ENCODE peak calls at places on chromosomes 16 and 17, in six cellular contexts. One of them, this sample, is unnamed.

GRCh38 chr16:59459811-59460210 is 725.7 kb upstream of the GOT2 start:
- DNase-seq in IMR-90: peak; percentile 68
- DNase-seq in neural progenitor cell: no peak
- DNase-seq in effector memory CD4-positive, alpha-beta T cell: no peak
- DNase-seq in SJSA1: no peak
- DNase-seq in cardiac muscle cell: no peak
- DNase-seq in this sample: no peak

GRCh38 chr17:65530158-65530984 is 31.1 kb downstream of the AXIN2 start:
- DNase-seq in IMR-90: no peak
- DNase-seq in neural progenitor cell: no peak
- DNase-seq in effector memory CD4-positive, alpha-beta T cell: no peak
- DNase-seq in SJSA1: no peak
- DNase-seq in cardiac muscle cell: no peak
- DNase-seq in this sample: no peak

GRCh38 chr17:49552070-49552751 is 23.5 kb upstream of the NXPH3 start:
- DNase-seq in IMR-90: peak; percentile 28
- DNase-seq in neural progenitor cell: no peak
- DNase-seq in effector memory CD4-positive, alpha-beta T cell: no peak
- DNase-seq in SJSA1: no peak
- DNase-seq in cardiac muscle cell: no peak
- DNase-seq in this sample: no peak

GRCh38 chr17:80889231-80889896 is 102.3 kb upstream of the CHMP6 start:
- DNase-seq in IMR-90: no peak
- DNase-seq in neural progenitor cell: no peak
- DNase-seq in effector memory CD4-positive, alpha-beta T cell: no peak
- DNase-seq in SJSA1: no peak
- DNase-seq in cardiac muscle cell: no peak
- DNase-seq in this sample: no peak

GRCh38 chr17:18139949-18140348 is 31.4 kb downstream of the MYO15A start:
- DNase-seq in IMR-90: peak; percentile 18
- DNase-seq in neural progenitor cell: peak; percentile 32
- DNase-seq in effector memory CD4-positive, alpha-beta T cell: no peak
- DNase-seq in SJSA1: no peak
- DNase-seq in cardiac muscle cell: peak; percentile 36
- DNase-seq in this sample: no peak

GRCh38 chr16:2019919-2020831 is 590 bp downstream of the NPW start:
- DNase-seq in IMR-90: no peak
- DNase-seq in neural progenitor cell: peak; percentile 70
- DNase-seq in effector memory CD4-positive, alpha-beta T cell: no peak
- DNase-seq in SJSA1: no peak
- DNase-seq in cardiac muscle cell: no peak
- DNase-seq in this sample: no peak

GRCh38 chr17:2028737-2029136 is 1.2 kb upstream of the DPH1 start:
- DNase-seq in IMR-90: no peak
- DNase-seq in neural progenitor cell: no peak
- DNase-seq in effector memory CD4-positive, alpha-beta T cell: no peak
- DNase-seq in SJSA1: no peak
- DNase-seq in cardiac muscle cell: no peak
- DNase-seq in this sample: no peak

GRCh38 chr17:79810138-79811027 is 13.5 kb upstream of the CBX8 start:
- DNase-seq in IMR-90: peak; percentile 76
- DNase-seq in neural progenitor cell: peak; percentile 97
- DNase-seq in effector memory CD4-positive, alpha-beta T cell: peak; percentile 72
- DNase-seq in SJSA1: peak; percentile 79
- DNase-seq in cardiac muscle cell: peak; percentile 85
- DNase-seq in this sample: no peak

GRCh38 chr17:74779948-74780400 is 3.8 kb upstream of the NAT9 start:
- DNase-seq in IMR-90: no peak
- DNase-seq in neural progenitor cell: no peak
- DNase-seq in effector memory CD4-positive, alpha-beta T cell: peak; percentile 41
- DNase-seq in SJSA1: no peak
- DNase-seq in cardiac muscle cell: no peak
- DNase-seq in this sample: no peak

GRCh38 chr17:79220201-79220714 is 145.6 kb downstream of the ENGASE start:
- DNase-seq in IMR-90: no peak
- DNase-seq in neural progenitor cell: peak; percentile 48
- DNase-seq in effector memory CD4-positive, alpha-beta T cell: no peak
- DNase-seq in SJSA1: no peak
- DNase-seq in cardiac muscle cell: no peak
- DNase-seq in this sample: no peak

GRCh38 chr17:39617100-39617445 is 9.4 kb upstream of the NEUROD2 start:
- DNase-seq in IMR-90: no peak
- DNase-seq in neural progenitor cell: no peak
- DNase-seq in effector memory CD4-positive, alpha-beta T cell: no peak
- DNase-seq in SJSA1: no peak
- DNase-seq in cardiac muscle cell: no peak
- DNase-seq in this sample: no peak

GRCh38 chr17:17495448-17496188 is 577 bp downstream of the RASD1 start:
- DNase-seq in IMR-90: peak; percentile 4
- DNase-seq in neural progenitor cell: peak; percentile 63
- DNase-seq in effector memory CD4-positive, alpha-beta T cell: no peak
- DNase-seq in SJSA1: no peak
- DNase-seq in cardiac muscle cell: no peak
- DNase-seq in this sample: no peak

GRCh38 chr17:50863221-50863843 is 2.8 kb downstream of the TOB1 start:
- DNase-seq in IMR-90: no peak
- DNase-seq in neural progenitor cell: peak; percentile 69
- DNase-seq in effector memory CD4-positive, alpha-beta T cell: no peak
- DNase-seq in SJSA1: no peak
- DNase-seq in cardiac muscle cell: peak; percentile 48
- DNase-seq in this sample: no peak

GRCh38 chr17:1142503-1143095 is 37.2 kb downstream of the ABR start:
- DNase-seq in IMR-90: no peak
- DNase-seq in neural progenitor cell: no peak
- DNase-seq in effector memory CD4-positive, alpha-beta T cell: no peak
- DNase-seq in SJSA1: no peak
- DNase-seq in cardiac muscle cell: peak; percentile 61
- DNase-seq in this sample: no peak

DNA sequence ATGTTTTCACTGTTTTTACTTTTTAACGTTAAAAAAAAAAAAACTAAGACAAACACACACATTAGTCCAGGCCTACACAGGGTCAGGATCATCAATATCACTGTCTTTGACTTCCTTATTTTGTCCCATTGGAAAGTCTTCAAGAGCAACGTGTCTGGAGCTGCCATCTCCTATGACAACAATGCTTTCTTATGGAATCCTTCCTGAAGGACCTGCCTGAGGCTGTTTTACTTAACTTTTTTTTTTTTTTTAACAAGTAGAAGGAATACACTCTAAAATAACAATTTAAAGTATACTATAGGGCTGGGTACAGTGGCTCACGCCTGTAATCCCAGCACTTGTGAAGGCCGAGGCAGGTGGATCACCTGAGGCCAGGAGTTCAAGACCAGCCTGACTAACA is 71.8 kb upstream of the BCAR1 start:
- DNase-seq in IMR-90: no peak
- DNase-seq in neural progenitor cell: no peak
- DNase-seq in effector memory CD4-positive, alpha-beta T cell: no peak
- DNase-seq in SJSA1: no peak
- DNase-seq in cardiac muscle cell: no peak
- DNase-seq in this sample: no peak
- H3K4me1 ChIP-seq in IMR-90: peaks cover 18% of the 10 kb centered on the region
- H3K4me1 ChIP-seq in neural progenitor cell: peaks cover 17% of the 10 kb centered on the region
- H3K4me1 ChIP-seq in effector memory CD4-positive, alpha-beta T cell: peaks cover 16% of the 10 kb centered on the region
- H3K4me1 ChIP-seq in SJSA1: peaks cover 48% of the 10 kb centered on the region
- H3K4me1 ChIP-seq in cardiac muscle cell: peaks cover 25% of the 10 kb centered on the region
- H3K4me1 ChIP-seq in this sample: peaks cover 23% of the 10 kb centered on the region

GRCh38 chr16:82350560-82350959 is 180.5 kb upstream of the MPHOSPH6 start:
- DNase-seq in IMR-90: no peak
- DNase-seq in neural progenitor cell: no peak
- DNase-seq in effector memory CD4-positive, alpha-beta T cell: no peak
- DNase-seq in SJSA1: no peak
- DNase-seq in cardiac muscle cell: no peak
- DNase-seq in this sample: no peak
- H3K4me1 ChIP-seq in IMR-90: no peaks in the 10 kb centered on the region
- H3K4me1 ChIP-seq in neural progenitor cell: peaks cover 10% of the 10 kb centered on the region
- H3K4me1 ChIP-seq in effector memory CD4-positive, alpha-beta T cell: no peaks in the 10 kb centered on the region
- H3K4me1 ChIP-seq in SJSA1: no peaks in the 10 kb centered on the region
- H3K4me1 ChIP-seq in cardiac muscle cell: no peaks in the 10 kb centered on the region
- H3K4me1 ChIP-seq in this sample: no peaks in the 10 kb centered on the region

GRCh38 chr17:77320501-77321256 is 179.9 kb downstream of the SEC14L1 start:
- DNase-seq in IMR-90: no peak
- DNase-seq in neural progenitor cell: no peak
- DNase-seq in effector memory CD4-positive, alpha-beta T cell: no peak
- DNase-seq in SJSA1: peak; percentile 78
- DNase-seq in cardiac muscle cell: peak; percentile 42
- DNase-seq in this sample: no peak
- H3K4me1 ChIP-seq in IMR-90: peaks cover 62% of the 10 kb centered on the region
- H3K4me1 ChIP-seq in neural progenitor cell: peaks cover 28% of the 10 kb centered on the region
- H3K4me1 ChIP-seq in effector memory CD4-positive, alpha-beta T cell: peaks cover 39% of the 10 kb centered on the region
- H3K4me1 ChIP-seq in SJSA1: peaks cover 68% of the 10 kb centered on the region
- H3K4me1 ChIP-seq in cardiac muscle cell: peaks cover 35% of the 10 kb centered on the region
- H3K4me1 ChIP-seq in this sample: peaks cover 81% of the 10 kb centered on the region

DNA sequence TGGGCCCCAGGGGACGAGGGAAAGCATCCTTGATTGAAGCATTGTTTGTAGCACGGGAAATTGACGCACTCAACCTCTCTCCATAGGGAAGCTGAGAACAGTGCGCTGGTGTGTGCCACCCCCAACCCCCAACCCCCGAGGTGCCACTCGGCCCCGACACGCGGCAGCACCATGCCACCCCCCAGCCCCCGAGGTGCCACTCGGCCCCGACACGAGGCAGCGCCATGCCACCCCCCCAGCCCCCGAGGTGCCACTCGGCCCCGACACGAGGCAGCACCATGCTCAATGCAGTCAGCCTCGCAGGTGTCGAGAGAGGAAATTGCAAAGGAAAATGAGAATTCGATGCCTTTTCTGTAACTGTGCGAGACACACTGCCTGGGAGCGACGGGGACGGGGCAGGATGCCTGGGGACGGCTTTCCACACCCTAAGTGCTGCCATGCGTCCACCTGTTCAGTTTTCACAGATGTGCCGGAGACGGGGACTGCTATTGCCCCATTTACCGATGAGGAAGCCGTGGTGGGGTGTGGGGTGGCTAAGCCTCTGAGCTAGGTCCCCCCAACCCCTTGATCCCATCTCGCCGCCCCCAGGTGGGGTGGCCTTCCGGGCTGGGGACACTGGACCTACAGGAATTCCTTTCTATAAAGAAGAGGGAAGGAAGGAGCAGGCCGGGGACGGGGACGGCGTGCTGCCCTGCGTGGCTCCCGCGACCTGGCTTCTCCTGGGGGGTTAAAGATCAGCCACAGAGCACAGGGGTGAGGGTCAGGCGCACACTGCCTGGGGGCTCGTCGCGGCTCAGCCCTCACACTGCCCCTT is 9.8 kb downstream of the CBFA2T3 start:
- DNase-seq in IMR-90: no peak
- DNase-seq in neural progenitor cell: no peak
- DNase-seq in effector memory CD4-positive, alpha-beta T cell: no peak
- DNase-seq in SJSA1: no peak
- DNase-seq in cardiac muscle cell: no peak
- DNase-seq in this sample: no peak
- H3K4me1 ChIP-seq in IMR-90: no peaks in the 10 kb centered on the region
- H3K4me1 ChIP-seq in neural progenitor cell: no peaks in the 10 kb centered on the region
- H3K4me1 ChIP-seq in effector memory CD4-positive, alpha-beta T cell: peaks cover 13% of the 10 kb centered on the region
- H3K4me1 ChIP-seq in SJSA1: no peaks in the 10 kb centered on the region
- H3K4me1 ChIP-seq in cardiac muscle cell: peaks cover 21% of the 10 kb centered on the region
- H3K4me1 ChIP-seq in this sample: peaks cover 9% of the 10 kb centered on the region

GRCh38 chr17:7130626-7131467 is 16.2 kb upstream of the ASGR2 start:
- DNase-seq in IMR-90: no peak
- DNase-seq in neural progenitor cell: no peak
- DNase-seq in effector memory CD4-positive, alpha-beta T cell: no peak
- DNase-seq in SJSA1: no peak
- DNase-seq in cardiac muscle cell: peak; percentile 12
- DNase-seq in this sample: no peak
- H3K4me1 ChIP-seq in IMR-90: no peaks in the 10 kb centered on the region
- H3K4me1 ChIP-seq in neural progenitor cell: peaks cover 25% of the 10 kb centered on the region
- H3K4me1 ChIP-seq in effector memory CD4-positive, alpha-beta T cell: peaks cover 10% of the 10 kb centered on the region
- H3K4me1 ChIP-seq in SJSA1: no peaks in the 10 kb centered on the region
- H3K4me1 ChIP-seq in cardiac muscle cell: no peaks in the 10 kb centered on the region
- H3K4me1 ChIP-seq in this sample: peaks cover 5% of the 10 kb centered on the region

DNA sequence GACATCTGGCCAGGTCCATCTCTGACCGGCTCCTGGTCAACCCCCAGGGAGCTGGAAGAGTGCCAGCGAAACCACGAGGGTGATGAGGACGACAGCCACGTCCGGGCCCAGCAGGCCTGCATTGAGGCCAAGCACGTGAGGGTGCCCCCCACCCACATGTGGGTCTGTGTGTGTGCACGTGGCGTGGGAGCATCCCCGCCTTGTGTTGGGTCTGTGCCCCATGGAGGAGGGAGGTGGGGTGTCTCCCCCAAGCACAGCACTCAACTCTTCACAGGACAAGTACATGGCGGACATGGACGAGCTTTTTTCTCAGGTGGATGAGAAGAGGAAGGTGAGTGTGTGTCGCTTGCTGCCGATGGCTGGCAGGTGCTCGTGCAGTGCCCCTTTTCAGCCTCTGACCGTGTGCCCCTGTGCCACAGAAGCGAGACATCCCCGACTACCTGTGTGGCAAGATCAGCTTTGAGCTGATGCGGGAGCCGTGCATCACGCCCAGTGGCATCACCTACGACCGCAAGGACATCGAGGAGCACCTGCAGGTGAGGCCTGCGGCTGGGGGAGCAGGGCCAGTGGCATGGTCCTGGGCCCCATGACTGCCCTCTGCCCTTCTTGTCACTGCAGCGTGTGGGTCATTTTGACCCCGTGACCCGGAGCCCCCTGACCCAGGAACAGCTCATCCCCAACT is 1.7 kb downstream of the STUB1 start:
- DNase-seq in IMR-90: no peak
- DNase-seq in neural progenitor cell: no peak
- DNase-seq in effector memory CD4-positive, alpha-beta T cell: no peak
- DNase-seq in SJSA1: no peak
- DNase-seq in cardiac muscle cell: peak; percentile 43
- DNase-seq in this sample: no peak
- H3K4me1 ChIP-seq in IMR-90: peaks cover 20% of the 10 kb centered on the region
- H3K4me1 ChIP-seq in neural progenitor cell: peaks cover 14% of the 10 kb centered on the region
- H3K4me1 ChIP-seq in effector memory CD4-positive, alpha-beta T cell: peaks cover 47% of the 10 kb centered on the region
- H3K4me1 ChIP-seq in SJSA1: peaks cover 43% of the 10 kb centered on the region
- H3K4me1 ChIP-seq in cardiac muscle cell: peaks cover 13% of the 10 kb centered on the region
- H3K4me1 ChIP-seq in this sample: peaks cover 66% of the 10 kb centered on the region

DNA sequence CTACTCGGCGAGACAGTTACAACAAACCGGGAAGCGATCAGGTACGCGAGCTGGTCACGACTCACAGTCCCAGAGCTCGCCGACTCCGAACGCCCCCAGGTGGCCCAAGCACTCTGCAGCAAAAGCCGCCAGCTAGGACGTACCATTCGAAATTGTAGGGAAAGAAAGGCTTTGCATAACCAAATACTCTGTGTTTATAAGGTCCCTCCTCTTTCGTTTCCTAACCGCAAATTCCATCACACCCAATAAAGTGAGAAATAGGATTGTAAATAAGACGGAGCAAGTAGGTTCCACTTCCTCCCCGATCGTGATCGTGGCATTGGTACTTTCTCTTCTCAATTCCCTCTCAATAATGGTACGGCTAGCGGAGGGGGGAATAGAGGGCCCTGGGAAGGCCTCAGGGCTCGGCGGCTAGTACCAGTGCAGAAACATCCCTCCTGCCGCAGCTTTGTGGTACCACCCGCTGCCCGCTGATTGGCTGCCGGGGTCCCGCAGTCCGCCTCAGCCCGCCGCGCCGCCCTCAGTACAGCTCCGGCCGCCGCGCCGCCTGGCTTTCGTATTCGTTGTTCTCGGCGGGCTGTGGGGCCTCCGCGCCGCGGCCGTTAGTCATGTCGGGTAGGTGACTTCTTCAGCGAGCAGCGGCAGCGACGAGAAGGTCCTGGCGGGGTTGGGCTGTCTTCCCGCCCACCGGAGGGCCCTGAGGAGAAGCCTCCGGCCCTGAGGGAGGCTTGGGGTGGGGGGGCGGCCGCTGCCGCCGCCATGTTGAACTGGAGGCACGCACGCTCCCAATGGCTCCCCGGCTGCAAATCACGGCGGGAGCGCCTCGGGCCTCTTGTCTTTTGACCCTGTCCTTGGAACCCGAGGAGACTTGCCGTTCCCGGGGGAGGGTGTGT is at the start of gene TAF15:
- DNase-seq in IMR-90: peak; percentile 99
- DNase-seq in neural progenitor cell: peak; percentile 98
- DNase-seq in effector memory CD4-positive, alpha-beta T cell: peak; percentile 90
- DNase-seq in SJSA1: peak; percentile 97
- DNase-seq in cardiac muscle cell: peak; percentile 99
- DNase-seq in this sample: peak; percentile 96
- H3K4me1 ChIP-seq in IMR-90: peaks cover 10% of the 10 kb centered on the region
- H3K4me1 ChIP-seq in neural progenitor cell: peaks cover 18% of the 10 kb centered on the region
- H3K4me1 ChIP-seq in effector memory CD4-positive, alpha-beta T cell: peaks cover 18% of the 10 kb centered on the region
- H3K4me1 ChIP-seq in SJSA1: peaks cover 41% of the 10 kb centered on the region
- H3K4me1 ChIP-seq in cardiac muscle cell: peaks cover 14% of the 10 kb centered on the region
- H3K4me1 ChIP-seq in this sample: peaks cover 49% of the 10 kb centered on the region

This sample was measured in vagina.